ENCODE peak calls at places on chromosome 5, in eight cellular contexts. M is spleen, D is dorsolateral prefrontal cortex, F is progenitor cell of endocrine pancreas, T is sigmoid colon, C is IMR-90, J is breast epithelium, I is cardiac fibroblast. R is an unnamed sample.

GRCh38 chr5:150497274-150497988 is 10.5 kb upstream of the NDST1 start:
- DNase-seq in M (no peak), D (peak), F (no peak), T (peak), C (peak), J (peak), I (peak), R (no peak)

GRCh38 chr5:131373265-131373664 is 109.4 kb downstream of the CDC42SE2 start:
- DNase-seq in M (no peak), D (no peak), F (no peak), T (no peak), C (no peak), J (no peak), I (no peak), R (no peak)

GRCh38 chr5:23257656-23258055 is 249.8 kb upstream of the PRDM9 start:
- DNase-seq in M (no peak), D (no peak), F (no peak), T (no peak), C (no peak), J (no peak), I (no peak), R (no peak)

GRCh38 chr5:119067338-119067737 is 3.5 kb upstream of the DMXL1 start:
- DNase-seq in M (no peak), D (no peak), F (no peak), T (no peak), C (no peak), J (no peak), I (no peak), R (no peak)

GRCh38 chr5:173514666-173515065 is 101.8 kb downstream of the BOD1 start:
- DNase-seq in M (no peak), D (no peak), F (no peak), T (no peak), C (no peak), J (no peak), I (no peak), R (no peak)

GRCh38 chr5:122195784-122196394 is 66.5 kb downstream of the ZNF474 start:
- DNase-seq in M (no peak), D (no peak), F (no peak), T (no peak), C (peak), J (no peak), I (peak), R (no peak)

GRCh38 chr5:53679261-53679660 is 118.8 kb downstream of the NDUFS4 start:
- DNase-seq in M (no peak), D (no peak), F (no peak), T (no peak), C (peak), J (no peak), I (peak), R (no peak)

GRCh38 chr5:1685076-1685475 is 114.6 kb downstream of the MRPL36 start:
- DNase-seq in M (peak), D (no peak), F (no peak), T (no peak), C (no peak), J (no peak), I (no peak), R (no peak)

GRCh38 chr5:115736690-115737005 is 79.8 kb downstream of the CDO1 start:
- DNase-seq in M (no peak), D (no peak), F (no peak), T (no peak), C (no peak), J (no peak), I (no peak), R (no peak)

GRCh38 chr5:133796186-133796585 is 172.2 kb downstream of the C5orf15 start:
- DNase-seq in M (no peak), D (no peak), F (no peak), T (no peak), C (no peak), J (no peak), I (no peak), R (no peak)

GRCh38 chr5:82808960-82809359 is 268.2 kb downstream of the TMEM167A start:
- DNase-seq in M (no peak), D (no peak), F (no peak), T (no peak), C (no peak), J (no peak), I (peak), R (no peak)

GRCh38 chr5:171285465-171285864 is 23.6 kb upstream of the TLX3 start:
- DNase-seq in M (no peak), D (no peak), F (no peak), T (no peak), C (no peak), J (no peak), I (no peak), R (no peak)

GRCh38 chr5:95915999-95916686 is 45.5 kb downstream of the ELL2 start:
- DNase-seq in M (no peak), D (no peak), F (no peak), T (no peak), C (no peak), J (no peak), I (no peak), R (no peak)

GRCh38 chr5:175870820-175871447 is 444 bp upstream of the CPLX2 start:
- DNase-seq in M (no peak), D (no peak), F (no peak), T (no peak), C (no peak), J (no peak), I (no peak), R (no peak)

GRCh38 chr5:29079771-29080170 is 2041.4 kb upstream of the CDH9 start:
- DNase-seq in M (no peak), D (no peak), F (no peak), T (no peak), C (no peak), J (no peak), I (no peak), R (no peak)

GRCh38 chr5:160655717-160656116 is 196.3 kb downstream of the ATP10B start:
- DNase-seq in M (no peak), D (no peak), F (no peak), T (no peak), C (no peak), J (no peak), I (no peak), R (no peak)

GRCh38 chr5:128925973-128926372 is 39.3 kb upstream of the SLC27A6 start:
- DNase-seq in M (no peak), D (no peak), F (no peak), T (no peak), C (no peak), J (no peak), I (peak), R (no peak)

GRCh38 chr5:111002036-111002435 is 69.5 kb upstream of the TSLP start:
- DNase-seq in M (peak), D (no peak), F (no peak), T (no peak), C (no peak), J (no peak), I (no peak), R (no peak)

GRCh38 chr5:88785396-88786216 is 97.4 kb downstream of the MEF2C start:
- DNase-seq in M (no peak), D (no peak), F (no peak), T (peak), C (peak), J (no peak), I (peak), R (no peak)

GRCh38 chr5:151424892-151425523 is 22.4 kb upstream of the SLC36A1 start:
- DNase-seq in M (no peak), D (no peak), F (no peak), T (no peak), C (no peak), J (no peak), I (no peak), R (no peak)

GRCh38 chr5:109053995-109054417 is 306.3 kb downstream of the FER start:
- DNase-seq in M (no peak), D (no peak), F (no peak), T (no peak), C (peak), J (no peak), I (peak), R (no peak)

GRCh38 chr5:103510851-103511553 is 51.6 kb downstream of the NUDT12 start:
- DNase-seq in M (no peak), D (no peak), F (no peak), T (no peak), C (no peak), J (no peak), I (peak), R (no peak)

GRCh38 chr5:167284491-167284890 is 1007.0 kb upstream of the WWC1 start:
- DNase-seq in M (no peak), D (no peak), F (no peak), T (no peak), C (peak), J (no peak), I (peak), R (no peak)

GRCh38 chr5:149759986-149760699 is 30.0 kb downstream of the PPARGC1B start:
- DNase-seq in M (peak), D (no peak), F (no peak), T (no peak), C (no peak), J (no peak), I (peak), R (no peak)

GRCh38 chr5:60797482-60798153 is 46.5 kb downstream of the ELOVL7 start:
- DNase-seq in M (no peak), D (no peak), F (no peak), T (no peak), C (no peak), J (no peak), I (no peak), R (no peak)

GRCh38 chr5:112210430-112211005 is 208.6 kb downstream of the EPB41L4A start:
- DNase-seq in M (no peak), D (no peak), F (no peak), T (no peak), C (peak), J (no peak), I (peak), R (no peak)
- TF ChIP-seq CTCF in M (peak), D (peak), F (peak), T (peak), C (peak), J (peak), I (peak), R (no peak)

GRCh38 chr5:89826938-89827337 is 582.6 kb downstream of the CETN3 start:
- DNase-seq in M (no peak), D (no peak), F (no peak), T (no peak), C (no peak), J (no peak), I (no peak), R (no peak)

GRCh38 chr5:89827960-89828359 is 581.6 kb downstream of the CETN3 start:
- DNase-seq in M (peak), D (no peak), F (no peak), T (no peak), C (no peak), J (no peak), I (no peak), R (no peak)

GRCh38 chr5:89827388-89827787 is 582.2 kb downstream of the CETN3 start:
- DNase-seq in M (no peak), D (no peak), F (no peak), T (no peak), C (no peak), J (no peak), I (no peak), R (no peak)
- TF ChIP-seq CTCF in M (no peak), D (no peak), F (no peak), T (no peak), C (no peak), J (no peak), I (no peak), R (no peak)

GRCh38 chr5:40367260-40367659 is 312.5 kb upstream of the PTGER4 start:
- DNase-seq in M (no peak), D (no peak), F (no peak), T (no peak), C (peak), J (no peak), I (peak), R (no peak)
- TF ChIP-seq CTCF in M (peak), D (no peak), F (no peak), T (no peak), C (peak), J (no peak), I (peak), R (no peak)

DNA sequence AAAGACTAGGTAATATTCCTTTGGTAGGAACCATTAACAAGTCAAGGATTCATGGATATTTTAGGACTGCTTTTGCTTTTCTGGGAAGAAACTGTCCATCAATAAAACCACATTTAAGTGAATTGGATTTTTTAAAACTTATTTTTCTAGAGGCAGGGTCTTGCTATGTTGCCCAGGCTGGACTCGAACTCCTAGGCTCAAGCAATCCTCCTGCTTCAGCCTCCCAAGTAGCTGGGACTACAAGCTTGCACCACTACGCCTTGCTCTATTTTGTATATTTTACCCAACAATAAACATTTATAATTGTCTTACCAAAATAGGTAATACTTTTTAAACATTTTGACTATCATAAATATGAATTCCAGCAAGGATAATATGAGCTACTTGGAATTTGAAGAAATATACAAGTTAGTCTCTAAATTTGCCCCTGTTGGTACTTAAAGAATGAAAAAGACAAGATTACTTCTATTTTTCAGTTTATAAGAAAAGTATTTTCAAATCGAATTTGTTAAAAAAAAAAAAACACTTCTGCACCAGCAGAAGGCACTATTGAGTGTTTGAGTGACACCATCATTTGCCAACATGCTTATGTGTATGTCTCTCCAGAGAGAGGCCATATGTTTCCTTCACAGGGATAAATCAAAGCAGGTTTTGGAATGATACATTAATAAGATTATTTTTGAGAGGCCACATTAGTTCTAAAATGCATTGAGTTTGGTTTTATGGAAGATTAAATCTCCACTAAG is 60.0 kb upstream of the CARTPT start:
- DNase-seq in M (no peak), D (no peak), F (no peak), T (no peak), C (no peak), J (no peak), I (peak), R (no peak)
- TF ChIP-seq CTCF in M (no peak), D (no peak), F (peak), T (no peak), C (no peak), J (no peak), I (no peak), R (no peak)

GRCh38 chr5:132464155-132464939 is 26.2 kb downstream of the IRF1 start:
- DNase-seq in M (peak), D (no peak), F (no peak), T (peak), C (no peak), J (no peak), I (no peak), R (no peak)
- TF ChIP-seq CTCF in M (peak), D (peak), F (no peak), T (peak), C (peak), J (no peak), I (no peak), R (no peak)

GRCh38 chr5:114449836-114450515 is 88.1 kb downstream of the KCNN2 start:
- DNase-seq in M (peak), D (peak), F (peak), T (peak), C (peak), J (peak), I (peak), R (no peak)

GRCh38 chr5:114450516-114450909 is 88.6 kb downstream of the KCNN2 start:
- DNase-seq in M (no peak), D (no peak), F (no peak), T (no peak), C (peak), J (no peak), I (peak), R (no peak)

GRCh38 chr5:114448496-114448895 is 86.6 kb downstream of the KCNN2 start:
- DNase-seq in M (no peak), D (no peak), F (no peak), T (no peak), C (peak), J (no peak), I (peak), R (no peak)

DNA sequence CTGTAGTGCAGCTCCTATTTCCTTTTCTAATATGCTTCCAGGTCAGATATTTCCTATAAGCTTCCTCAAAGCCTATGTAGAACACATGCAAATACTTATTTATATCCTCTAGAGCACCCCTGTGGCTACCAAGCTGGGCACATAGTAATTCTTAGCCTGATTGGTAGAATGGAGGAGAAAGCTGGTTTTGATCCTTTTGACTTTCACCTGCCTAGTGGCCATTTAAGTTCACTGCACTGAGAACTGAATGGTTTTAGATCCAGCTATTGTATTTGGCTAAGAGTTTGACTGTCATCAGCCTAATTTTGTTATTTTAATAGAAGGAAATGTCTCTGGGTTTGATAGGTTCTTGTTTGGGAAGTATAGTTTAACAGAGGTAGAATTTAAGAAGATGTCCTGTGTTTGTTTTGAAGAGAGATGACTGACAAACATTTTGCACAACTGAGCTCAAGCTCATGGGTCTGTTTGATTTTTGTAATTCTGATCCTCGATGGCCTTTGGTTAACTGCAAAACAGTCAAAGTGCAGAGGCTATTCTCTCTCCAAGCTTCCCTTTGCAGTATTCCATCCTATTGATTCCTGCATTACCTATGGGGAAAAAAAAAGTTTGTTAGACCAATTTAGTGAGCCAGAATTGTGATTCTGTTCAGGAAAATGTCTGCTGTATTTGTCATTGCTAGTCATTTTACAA is 85.4 kb downstream of the KCNN2 start:
- DNase-seq in M (no peak), D (no peak), F (no peak), T (no peak), C (peak), J (no peak), I (no peak), R (no peak)
- TF ChIP-seq CTCF in M (no peak), D (no peak), F (peak), T (peak), C (no peak), J (no peak), I (peak), R (no peak)

GRCh38 chr5:15615859-15616258 is 115.9 kb downstream of the FBXL7 start:
- DNase-seq in M (no peak), D (no peak), F (no peak), T (no peak), C (peak), J (no peak), I (no peak), R (no peak)
- TF ChIP-seq CTCF in M (no peak), D (no peak), F (no peak), T (no peak), C (no peak), J (no peak), I (no peak), R (no peak)

R was measured in omental fat pad.